ENCODE peak calls at places on chromosome 20, in six cellular contexts. F is BE2C; M is ovary; O is CD8-positive, alpha-beta T cell; X is tibial artery; A is uterus. I is an unnamed sample.
A peak's percentile ranks its signal among the peaks of the same experiment; 100 is the strongest.

GRCh38 chr20:16694176-16694575 is 35.6 kb upstream of the SNRPB2 start:
- DNase-seq in X (no peak), F (no peak), A (no peak), O (no peak), M (no peak), I (no peak)

GRCh38 chr20:56465997-56466396 is 2.4 kb upstream of the RTF2 start:
- DNase-seq in O (no peak), X (no peak), A (no peak), M (no peak), F (no peak), I (no peak)

GRCh38 chr20:607476-607875 is 2.6 kb downstream of the TCF15 start:
- DNase-seq in O (no peak), M (no peak), F (no peak), X (no peak), A (no peak), I (no peak)

GRCh38 chr20:22590662-22591061 is 6.3 kb upstream of the FOXA2 start:
- DNase-seq in O (no peak), M (no peak), A (no peak), F (no peak), X (no peak), I (no peak)

GRCh38 chr20:10783660-10784336 is 110.0 kb upstream of the JAG1 start:
- DNase-seq in M (no peak), F (no peak), O (no peak), A (no peak), X (no peak), I (no peak)

GRCh38 chr20:2816583-2817340 is 598 bp downstream of the TMEM239 start:
- DNase-seq in F (no peak), O (no peak), A (no peak), M (no peak), X (no peak), I (no peak)

GRCh38 chr20:3276400-3277015 is 37.5 kb upstream of the SLC4A11 start:
- DNase-seq in F (no peak), O (no peak), A (no peak), X (no peak), M (no peak), I (no peak)

GRCh38 chr20:41697861-41698559 is 79.8 kb upstream of the CHD6 start:
- DNase-seq in A (no peak), O (no peak), M (no peak), F (peak; percentile 19), X (no peak), I (no peak)

GRCh38 chr20:53364617-53365016 is 229.0 kb downstream of the ZNF217 start:
- DNase-seq in A (no peak), O (no peak), F (no peak), X (no peak), M (no peak), I (no peak)

GRCh38 chr20:56158489-56158888 is 90.0 kb upstream of the MC3R start:
- DNase-seq in O (no peak), F (no peak), M (no peak), X (no peak), A (no peak), I (no peak)

GRCh38 chr20:47508228-47508752 is 6.6 kb downstream of the NCOA3 start:
- DNase-seq in M (no peak), X (no peak), A (no peak), O (no peak), F (no peak), I (no peak)

GRCh38 chr20:33869283-33869682 is 58.1 kb downstream of the CHMP4B start:
- DNase-seq in X (no peak), M (no peak), F (no peak), O (no peak), A (no peak), I (no peak)

GRCh38 chr20:56628015-56628872 is 862 bp upstream of the TFAP2C start:
- DNase-seq in A (no peak), O (no peak), M (no peak), F (no peak), X (no peak), I (no peak)

GRCh38 chr20:11807070-11807741 is 110.5 kb upstream of the BTBD3 start:
- DNase-seq in A (no peak), O (no peak), X (no peak), M (no peak), F (no peak), I (no peak)

GRCh38 chr20:36969478-36970186 is 18.1 kb upstream of the SAMHD1 start:
- DNase-seq in X (no peak), M (no peak), O (peak; percentile 50), A (no peak), F (no peak), I (no peak)

GRCh38 chr20:51995551-51995951 is 193.2 kb upstream of the SALL4 start:
- DNase-seq in F (no peak), O (no peak), M (no peak), A (no peak), X (no peak), I (no peak)

GRCh38 chr20:21707267-21707666 is 1.8 kb downstream of the PAX1 start:
- DNase-seq in F (no peak), M (no peak), O (no peak), X (no peak), A (no peak), I (no peak)

GRCh38 chr20:43832096-43832816 is 82.4 kb upstream of the TOX2 start:
- DNase-seq in A (no peak), X (no peak), M (no peak), F (no peak), O (no peak), I (no peak)

GRCh38 chr20:18496042-18496441 is 983 bp downstream of the RBBP9 start:
- DNase-seq in A (no peak), O (no peak), X (no peak), F (no peak), M (no peak), I (no peak)

GRCh38 chr20:34089655-34090324 is 22.3 kb downstream of the EIF2S2 start:
- DNase-seq in F (no peak), M (no peak), X (no peak), O (no peak), A (no peak), I (no peak)

GRCh38 chr20:19952392-19952791 is 64.8 kb upstream of the NAA20 start:
- DNase-seq in M (no peak), F (no peak), X (no peak), A (no peak), O (no peak), I (no peak)

GRCh38 chr20:61582196-61582923 is 330.3 kb downstream of the CDH4 start:
- DNase-seq in O (no peak), M (no peak), X (no peak), F (no peak), A (no peak), I (no peak)

GRCh38 chr20:3092611-3093379 is 8.3 kb upstream of the AVP start:
- DNase-seq in F (peak; percentile 57), M (no peak), X (no peak), O (peak; percentile 52), A (no peak), I (no peak)

GRCh38 chr20:10806539-10806938 is 132.7 kb upstream of the JAG1 start:
- DNase-seq in F (no peak), A (no peak), M (no peak), X (peak; percentile 34), O (no peak), I (no peak)

GRCh38 chr20:58621906-58622548 is 29.1 kb upstream of the STX16 start:
- DNase-seq in F (no peak), X (no peak), O (no peak), M (no peak), A (no peak), I (no peak)

GRCh38 chr20:58625585-58625984 is 25.5 kb upstream of the STX16 start:
- DNase-seq in X (no peak), O (no peak), F (no peak), A (no peak), M (no peak), I (no peak)

GRCh38 chr20:58624687-58625086 is 26.4 kb upstream of the STX16 start:
- DNase-seq in M (no peak), F (no peak), A (no peak), O (no peak), X (no peak), I (no peak)

GRCh38 chr20:58622671-58623578 is 28.2 kb upstream of the STX16 start:
- DNase-seq in X (no peak), O (no peak), F (no peak), M (no peak), A (no peak), I (no peak)

DNA sequence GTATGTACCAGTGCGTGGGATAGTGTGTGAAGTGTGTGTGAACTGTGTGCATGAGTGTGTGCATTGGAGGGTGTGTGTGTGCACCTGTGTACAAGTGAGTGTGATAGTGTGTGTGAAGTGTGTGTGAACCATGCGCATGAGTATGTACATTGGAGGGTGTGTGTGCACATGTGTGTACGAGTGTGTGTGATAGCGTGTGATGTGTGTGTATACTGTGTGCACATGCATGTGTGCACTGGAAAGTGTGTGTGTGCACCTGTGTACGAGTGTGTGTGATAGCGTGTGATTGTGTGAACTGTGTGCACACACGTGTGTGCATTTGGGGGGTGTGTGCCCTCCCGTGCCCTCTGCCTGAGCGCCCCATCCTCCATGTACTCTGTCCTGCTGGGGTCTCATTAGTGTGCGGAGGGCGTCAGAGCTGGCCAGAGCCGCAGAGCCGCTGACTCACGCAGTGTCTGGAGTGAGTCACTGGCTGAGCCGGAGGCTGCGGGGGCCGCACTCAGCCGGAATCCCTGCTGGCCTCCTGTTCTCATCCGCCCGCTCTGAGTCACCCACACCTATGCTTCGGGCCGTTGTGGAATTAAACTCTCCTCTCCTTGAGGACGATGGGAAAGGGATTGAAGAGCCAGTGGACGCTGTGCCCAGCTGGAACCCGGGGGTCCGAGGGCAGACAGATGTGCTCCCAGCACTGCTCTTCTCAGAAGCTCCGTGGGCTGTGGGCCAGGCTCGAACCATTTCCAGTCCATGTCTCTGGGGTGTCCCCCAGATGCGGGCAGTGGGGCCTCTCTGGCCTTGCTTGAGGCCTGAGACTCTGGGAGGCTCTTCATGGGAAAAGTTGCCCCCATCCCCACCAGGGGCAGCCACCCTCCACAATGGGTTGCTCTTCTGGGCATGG is 27.3 kb upstream of the STX16 start:
- DNase-seq in F (peak; percentile 88), X (peak; percentile 38), M (peak; percentile 68), O (no peak), A (peak; percentile 87), I (peak; percentile 87)
- TF ChIP-seq CTCF in F (no peak), X (no peak), M (no peak), O (no peak), A (no peak), I (no peak)

GRCh38 chr20:32582659-32583580 is 2.2 kb downstream of the NOL4L start:
- DNase-seq in F (peak; percentile 69), O (no peak), X (no peak), M (peak; percentile 26), A (no peak), I (no peak)
- H3K4me3 ChIP-seq in F (peak overlapping the region; percentile 59), O (no peak overlapping the region), X (peak overlapping the region; percentile 52), M (peak overlapping the region; percentile 52), A (peak overlapping the region; percentile 58), I (peak overlapping the region; percentile 83)

GRCh38 chr20:49446808-49447207 is 35.7 kb downstream of the KCNB1 start:
- DNase-seq in O (no peak), A (peak; percentile 94), F (peak; percentile 37), M (peak; percentile 80), X (peak; percentile 89), I (peak; percentile 73)
- TF ChIP-seq CTCF in O (no peak), A (peak; percentile 54), F (peak; percentile 8), M (no peak), X (peak; percentile 17), I (no peak)

DNA sequence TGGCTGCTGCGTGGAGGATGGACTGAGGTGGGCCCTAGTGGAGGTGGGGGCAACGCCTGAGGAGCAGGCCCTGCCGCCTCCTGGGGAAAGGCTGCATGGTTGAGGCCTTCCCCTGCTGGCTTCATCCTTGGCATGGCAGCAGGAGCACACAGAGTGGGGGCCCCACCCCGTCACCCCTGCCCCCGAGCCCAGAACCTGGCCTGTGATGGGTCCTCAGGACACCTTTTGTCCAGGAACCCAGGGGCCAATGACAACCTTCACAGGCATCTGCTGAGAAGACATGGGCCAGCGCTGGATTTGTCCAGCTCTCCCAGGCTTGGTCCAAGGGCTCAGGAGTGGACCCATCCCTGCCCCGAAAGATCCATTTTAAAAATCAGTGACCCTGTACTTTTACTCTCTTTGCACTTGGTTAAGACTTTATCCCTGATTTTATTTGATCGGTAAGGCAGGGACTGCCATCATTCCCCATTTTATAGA is 575 bp upstream of the SLC17A9 start:
- DNase-seq in O (no peak), M (no peak), F (no peak), X (no peak), A (no peak), I (no peak)
- H3K4me3 ChIP-seq in O (peak overlapping the region; percentile 49), M (no peak overlapping the region), F (no peak overlapping the region), X (peak overlapping the region; percentile 34), A (no peak overlapping the region), I (no peak overlapping the region)

I was measured in dorsolateral prefrontal cortex.